ENCODE peak calls at places on chromosome 1, in seven cellular contexts. One of them, this sample, is unnamed.

GRCh38 chr1:45802343-45803298 is 791 bp upstream of the MAST2 start:
- DNase-seq in lower lobe of right lung: peak; percentile 79
- DNase-seq in tibial artery: peak; percentile 88
- DNase-seq in tibial nerve: peak; percentile 68
- DNase-seq in stimulated activated CD4-positive, alpha-beta T cell treated with anti-CD3 and anti-CD28 coated beads, TNF-alpha, amount 100 ng/mL, for 24 hours: no peak
- DNase-seq in NCI-H524: peak; percentile 61
- DNase-seq in NCI-H2171 treated with DMSO at 0.1 percent for 48 hours: peak; percentile 57
- DNase-seq in this sample: peak; percentile 93

GRCh38 chr1:66860529-66860928 is 59.5 kb upstream of the INSL5 start:
- DNase-seq in NCI-H2171 treated with DMSO at 0.1 percent for 48 hours: no peak
- DNase-seq in lower lobe of right lung: no peak
- DNase-seq in NCI-H524: no peak
- DNase-seq in tibial artery: no peak
- DNase-seq in tibial nerve: no peak
- DNase-seq in stimulated activated CD4-positive, alpha-beta T cell treated with anti-CD3 and anti-CD28 coated beads, TNF-alpha, amount 100 ng/mL, for 24 hours: no peak
- DNase-seq in this sample: no peak

GRCh38 chr1:9827558-9828185 is 3.9 kb upstream of the CLSTN1 start:
- DNase-seq in stimulated activated CD4-positive, alpha-beta T cell treated with anti-CD3 and anti-CD28 coated beads, TNF-alpha, amount 100 ng/mL, for 24 hours: no peak
- DNase-seq in lower lobe of right lung: no peak
- DNase-seq in tibial artery: no peak
- DNase-seq in NCI-H524: no peak
- DNase-seq in tibial nerve: no peak
- DNase-seq in NCI-H2171 treated with DMSO at 0.1 percent for 48 hours: peak; percentile 19
- DNase-seq in this sample: no peak

GRCh38 chr1:110916669-110917306 is 43.8 kb downstream of the CD53 start:
- DNase-seq in NCI-H2171 treated with DMSO at 0.1 percent for 48 hours: no peak
- DNase-seq in stimulated activated CD4-positive, alpha-beta T cell treated with anti-CD3 and anti-CD28 coated beads, TNF-alpha, amount 100 ng/mL, for 24 hours: no peak
- DNase-seq in NCI-H524: no peak
- DNase-seq in tibial nerve: no peak
- DNase-seq in tibial artery: no peak
- DNase-seq in lower lobe of right lung: no peak
- DNase-seq in this sample: no peak

GRCh38 chr1:102002057-102002456 is 5.3 kb upstream of the OLFM3 start:
- DNase-seq in NCI-H2171 treated with DMSO at 0.1 percent for 48 hours: no peak
- DNase-seq in NCI-H524: peak; percentile 63
- DNase-seq in tibial artery: no peak
- DNase-seq in tibial nerve: no peak
- DNase-seq in lower lobe of right lung: no peak
- DNase-seq in stimulated activated CD4-positive, alpha-beta T cell treated with anti-CD3 and anti-CD28 coated beads, TNF-alpha, amount 100 ng/mL, for 24 hours: no peak
- DNase-seq in this sample: no peak

GRCh38 chr1:180939706-180940094 is 27.0 kb downstream of the KIAA1614 start:
- DNase-seq in tibial nerve: no peak
- DNase-seq in NCI-H2171 treated with DMSO at 0.1 percent for 48 hours: no peak
- DNase-seq in tibial artery: no peak
- DNase-seq in NCI-H524: no peak
- DNase-seq in stimulated activated CD4-positive, alpha-beta T cell treated with anti-CD3 and anti-CD28 coated beads, TNF-alpha, amount 100 ng/mL, for 24 hours: no peak
- DNase-seq in lower lobe of right lung: no peak
- DNase-seq in this sample: no peak

GRCh38 chr1:217402301-217402700 is 228.6 kb downstream of the GPATCH2 start:
- DNase-seq in NCI-H2171 treated with DMSO at 0.1 percent for 48 hours: no peak
- DNase-seq in stimulated activated CD4-positive, alpha-beta T cell treated with anti-CD3 and anti-CD28 coated beads, TNF-alpha, amount 100 ng/mL, for 24 hours: no peak
- DNase-seq in lower lobe of right lung: no peak
- DNase-seq in NCI-H524: no peak
- DNase-seq in tibial nerve: no peak
- DNase-seq in tibial artery: no peak
- DNase-seq in this sample: no peak

GRCh38 chr1:247906504-247907047 is 11.2 kb downstream of the OR2W3 start:
- DNase-seq in NCI-H524: no peak
- DNase-seq in tibial nerve: no peak
- DNase-seq in tibial artery: no peak
- DNase-seq in stimulated activated CD4-positive, alpha-beta T cell treated with anti-CD3 and anti-CD28 coated beads, TNF-alpha, amount 100 ng/mL, for 24 hours: no peak
- DNase-seq in NCI-H2171 treated with DMSO at 0.1 percent for 48 hours: no peak
- DNase-seq in lower lobe of right lung: no peak
- DNase-seq in this sample: no peak

GRCh38 chr1:155012052-155012546 is 9.5 kb downstream of the ZBTB7B start:
- DNase-seq in NCI-H2171 treated with DMSO at 0.1 percent for 48 hours: peak; percentile 94
- DNase-seq in stimulated activated CD4-positive, alpha-beta T cell treated with anti-CD3 and anti-CD28 coated beads, TNF-alpha, amount 100 ng/mL, for 24 hours: no peak
- DNase-seq in NCI-H524: peak; percentile 98
- DNase-seq in lower lobe of right lung: peak; percentile 85
- DNase-seq in tibial artery: peak; percentile 68
- DNase-seq in tibial nerve: peak; percentile 71
- DNase-seq in this sample: peak; percentile 95

GRCh38 chr1:202579806-202580205 is 130.4 kb downstream of the SYT2 start:
- DNase-seq in NCI-H2171 treated with DMSO at 0.1 percent for 48 hours: no peak
- DNase-seq in lower lobe of right lung: no peak
- DNase-seq in stimulated activated CD4-positive, alpha-beta T cell treated with anti-CD3 and anti-CD28 coated beads, TNF-alpha, amount 100 ng/mL, for 24 hours: no peak
- DNase-seq in tibial nerve: no peak
- DNase-seq in NCI-H524: peak; percentile 79
- DNase-seq in tibial artery: no peak
- DNase-seq in this sample: no peak

GRCh38 chr1:905071-905749 is 18.5 kb upstream of the SAMD11 start:
- DNase-seq in NCI-H2171 treated with DMSO at 0.1 percent for 48 hours: peak; percentile 24
- DNase-seq in lower lobe of right lung: peak; percentile 63
- DNase-seq in stimulated activated CD4-positive, alpha-beta T cell treated with anti-CD3 and anti-CD28 coated beads, TNF-alpha, amount 100 ng/mL, for 24 hours: no peak
- DNase-seq in tibial artery: peak; percentile 55
- DNase-seq in tibial nerve: no peak
- DNase-seq in NCI-H524: no peak
- DNase-seq in this sample: peak; percentile 93

GRCh38 chr1:12734651-12735050 is 11.3 kb upstream of the CFAP107 start:
- DNase-seq in tibial nerve: no peak
- DNase-seq in lower lobe of right lung: no peak
- DNase-seq in NCI-H524: no peak
- DNase-seq in stimulated activated CD4-positive, alpha-beta T cell treated with anti-CD3 and anti-CD28 coated beads, TNF-alpha, amount 100 ng/mL, for 24 hours: no peak
- DNase-seq in tibial artery: no peak
- DNase-seq in NCI-H2171 treated with DMSO at 0.1 percent for 48 hours: no peak
- DNase-seq in this sample: no peak

GRCh38 chr1:68495968-68496679 is 758 bp downstream of the DEPDC1 start:
- DNase-seq in lower lobe of right lung: no peak
- DNase-seq in NCI-H524: peak; percentile 45
- DNase-seq in tibial nerve: no peak
- DNase-seq in tibial artery: no peak
- DNase-seq in NCI-H2171 treated with DMSO at 0.1 percent for 48 hours: peak; percentile 27
- DNase-seq in stimulated activated CD4-positive, alpha-beta T cell treated with anti-CD3 and anti-CD28 coated beads, TNF-alpha, amount 100 ng/mL, for 24 hours: no peak
- DNase-seq in this sample: no peak

GRCh38 chr1:173507205-173507846 is 30.2 kb downstream of the PRDX6 start:
- DNase-seq in NCI-H2171 treated with DMSO at 0.1 percent for 48 hours: no peak
- DNase-seq in tibial nerve: no peak
- DNase-seq in stimulated activated CD4-positive, alpha-beta T cell treated with anti-CD3 and anti-CD28 coated beads, TNF-alpha, amount 100 ng/mL, for 24 hours: no peak
- DNase-seq in NCI-H524: no peak
- DNase-seq in tibial artery: no peak
- DNase-seq in lower lobe of right lung: no peak
- DNase-seq in this sample: no peak

GRCh38 chr1:109796484-109797305 is 33.0 kb upstream of the EPS8L3 start:
- DNase-seq in tibial nerve: no peak
- DNase-seq in tibial artery: no peak
- DNase-seq in NCI-H524: no peak
- DNase-seq in stimulated activated CD4-positive, alpha-beta T cell treated with anti-CD3 and anti-CD28 coated beads, TNF-alpha, amount 100 ng/mL, for 24 hours: no peak
- DNase-seq in NCI-H2171 treated with DMSO at 0.1 percent for 48 hours: no peak
- DNase-seq in lower lobe of right lung: no peak
- DNase-seq in this sample: no peak

GRCh38 chr1:57316291-57316690 is 107.6 kb downstream of the DAB1 start:
- DNase-seq in tibial artery: no peak
- DNase-seq in stimulated activated CD4-positive, alpha-beta T cell treated with anti-CD3 and anti-CD28 coated beads, TNF-alpha, amount 100 ng/mL, for 24 hours: no peak
- DNase-seq in tibial nerve: no peak
- DNase-seq in NCI-H2171 treated with DMSO at 0.1 percent for 48 hours: no peak
- DNase-seq in NCI-H524: no peak
- DNase-seq in lower lobe of right lung: no peak
- DNase-seq in this sample: no peak

GRCh38 chr1:10105484-10105883 is 72.7 kb downstream of the UBE4B start:
- DNase-seq in tibial artery: no peak
- DNase-seq in NCI-H2171 treated with DMSO at 0.1 percent for 48 hours: no peak
- DNase-seq in lower lobe of right lung: no peak
- DNase-seq in stimulated activated CD4-positive, alpha-beta T cell treated with anti-CD3 and anti-CD28 coated beads, TNF-alpha, amount 100 ng/mL, for 24 hours: no peak
- DNase-seq in NCI-H524: no peak
- DNase-seq in tibial nerve: no peak
- DNase-seq in this sample: no peak

GRCh38 chr1:28447674-28448073 is 58.2 kb upstream of the RCC1 start:
- DNase-seq in NCI-H2171 treated with DMSO at 0.1 percent for 48 hours: no peak
- DNase-seq in NCI-H524: no peak
- DNase-seq in lower lobe of right lung: no peak
- DNase-seq in stimulated activated CD4-positive, alpha-beta T cell treated with anti-CD3 and anti-CD28 coated beads, TNF-alpha, amount 100 ng/mL, for 24 hours: no peak
- DNase-seq in tibial artery: no peak
- DNase-seq in tibial nerve: no peak
- DNase-seq in this sample: no peak

GRCh38 chr1:231070758-231071443 is 30.8 kb upstream of the FAM89A start:
- DNase-seq in NCI-H2171 treated with DMSO at 0.1 percent for 48 hours: peak; percentile 5
- DNase-seq in stimulated activated CD4-positive, alpha-beta T cell treated with anti-CD3 and anti-CD28 coated beads, TNF-alpha, amount 100 ng/mL, for 24 hours: no peak
- DNase-seq in NCI-H524: no peak
- DNase-seq in lower lobe of right lung: no peak
- DNase-seq in tibial nerve: no peak
- DNase-seq in tibial artery: no peak
- DNase-seq in this sample: no peak

GRCh38 chr1:181490740-181491712 is 7.7 kb downstream of the CACNA1E start:
- DNase-seq in NCI-H524: no peak
- DNase-seq in lower lobe of right lung: no peak
- DNase-seq in tibial artery: no peak
- DNase-seq in tibial nerve: peak; percentile 72
- DNase-seq in stimulated activated CD4-positive, alpha-beta T cell treated with anti-CD3 and anti-CD28 coated beads, TNF-alpha, amount 100 ng/mL, for 24 hours: no peak
- DNase-seq in NCI-H2171 treated with DMSO at 0.1 percent for 48 hours: no peak
- DNase-seq in this sample: no peak